ENCODE peak calls at places on chromosomes 16 and 17, in nine cellular contexts. One of them, this sample, is unnamed.

GRCh38 chr17:48209973-48210372 is 102.4 kb downstream of the SNX11 start:
- DNase-seq in HCT116: no peak
- DNase-seq in OCI-LY7: no peak
- DNase-seq in GM23338: no peak
- DNase-seq in GM23248: no peak
- DNase-seq in neural progenitor cell: no peak
- DNase-seq in PC-3: no peak
- DNase-seq in SK-N-SH: no peak
- DNase-seq in MM.1S: no peak
- DNase-seq in this sample: no peak

GRCh38 chr17:70365098-70365583 is 195.8 kb downstream of the KCNJ2 start:
- DNase-seq in HCT116: no peak
- DNase-seq in OCI-LY7: no peak
- DNase-seq in GM23338: no peak
- DNase-seq in GM23248: peak
- DNase-seq in neural progenitor cell: no peak
- DNase-seq in PC-3: no peak
- DNase-seq in SK-N-SH: no peak
- DNase-seq in MM.1S: no peak
- DNase-seq in this sample: peak

GRCh38 chr17:7588553-7589203 is 1.2 kb downstream of the SOX15 start:
- DNase-seq in HCT116: no peak
- DNase-seq in OCI-LY7: no peak
- DNase-seq in GM23338: peak
- DNase-seq in GM23248: peak
- DNase-seq in neural progenitor cell: no peak
- DNase-seq in PC-3: no peak
- DNase-seq in SK-N-SH: peak
- DNase-seq in MM.1S: no peak
- DNase-seq in this sample: no peak

GRCh38 chr16:9112166-9112843 is 20.9 kb downstream of the HAPSTR1 start:
- DNase-seq in HCT116: no peak
- DNase-seq in OCI-LY7: no peak
- DNase-seq in GM23338: no peak
- DNase-seq in GM23248: peak
- DNase-seq in neural progenitor cell: no peak
- DNase-seq in PC-3: no peak
- DNase-seq in SK-N-SH: no peak
- DNase-seq in MM.1S: no peak
- DNase-seq in this sample: no peak

GRCh38 chr17:62888148-62888547 is 77.9 kb upstream of the TANC2 start:
- DNase-seq in HCT116: no peak
- DNase-seq in OCI-LY7: no peak
- DNase-seq in GM23338: no peak
- DNase-seq in GM23248: no peak
- DNase-seq in neural progenitor cell: no peak
- DNase-seq in PC-3: peak
- DNase-seq in SK-N-SH: no peak
- DNase-seq in MM.1S: no peak
- DNase-seq in this sample: no peak

GRCh38 chr16:71499775-71500364 is 10.7 kb upstream of the ZNF19 start:
- DNase-seq in HCT116: peak
- DNase-seq in OCI-LY7: peak
- DNase-seq in GM23338: peak
- DNase-seq in GM23248: peak
- DNase-seq in neural progenitor cell: peak
- DNase-seq in PC-3: peak
- DNase-seq in SK-N-SH: peak
- DNase-seq in MM.1S: peak
- DNase-seq in this sample: peak

GRCh38 chr16:75559564-75560372 is 3.7 kb upstream of the TMEM231 start:
- DNase-seq in HCT116: no peak
- DNase-seq in OCI-LY7: no peak
- DNase-seq in GM23338: peak
- DNase-seq in GM23248: peak
- DNase-seq in neural progenitor cell: peak
- DNase-seq in PC-3: no peak
- DNase-seq in SK-N-SH: no peak
- DNase-seq in MM.1S: no peak
- DNase-seq in this sample: peak

GRCh38 chr17:76869209-76869877 is 1.1 kb downstream of the MGAT5B start:
- DNase-seq in HCT116: no peak
- DNase-seq in OCI-LY7: no peak
- DNase-seq in GM23338: peak
- DNase-seq in GM23248: no peak
- DNase-seq in neural progenitor cell: peak
- DNase-seq in PC-3: no peak
- DNase-seq in SK-N-SH: peak
- DNase-seq in MM.1S: no peak
- DNase-seq in this sample: no peak

GRCh38 chr17:76399175-76400172 is 15.1 kb downstream of the SPHK1 start:
- DNase-seq in HCT116: no peak
- DNase-seq in OCI-LY7: no peak
- DNase-seq in GM23338: no peak
- DNase-seq in GM23248: no peak
- DNase-seq in neural progenitor cell: no peak
- DNase-seq in PC-3: no peak
- DNase-seq in SK-N-SH: no peak
- DNase-seq in MM.1S: no peak
- DNase-seq in this sample: no peak

GRCh38 chr16:77191259-77191969 is 424 bp downstream of the MON1B start:
- DNase-seq in HCT116: no peak
- DNase-seq in OCI-LY7: peak
- DNase-seq in GM23338: no peak
- DNase-seq in GM23248: no peak
- DNase-seq in neural progenitor cell: peak
- DNase-seq in PC-3: no peak
- DNase-seq in SK-N-SH: peak
- DNase-seq in MM.1S: peak
- DNase-seq in this sample: peak

GRCh38 chr16:50635505-50636392 is 45.4 kb downstream of the SNX20 start:
- DNase-seq in HCT116: peak
- DNase-seq in OCI-LY7: peak
- DNase-seq in GM23338: peak
- DNase-seq in GM23248: no peak
- DNase-seq in neural progenitor cell: no peak
- DNase-seq in PC-3: no peak
- DNase-seq in SK-N-SH: peak
- DNase-seq in MM.1S: no peak
- DNase-seq in this sample: no peak

GRCh38 chr17:59812139-59812538 is 80.6 kb downstream of the TUBD1 start:
- DNase-seq in HCT116: no peak
- DNase-seq in OCI-LY7: no peak
- DNase-seq in GM23338: no peak
- DNase-seq in GM23248: no peak
- DNase-seq in neural progenitor cell: no peak
- DNase-seq in PC-3: no peak
- DNase-seq in SK-N-SH: no peak
- DNase-seq in MM.1S: no peak
- DNase-seq in this sample: no peak

GRCh38 chr17:49468827-49469385 is 26.2 kb upstream of the NGFR start:
- DNase-seq in HCT116: no peak
- DNase-seq in OCI-LY7: no peak
- DNase-seq in GM23338: no peak
- DNase-seq in GM23248: peak
- DNase-seq in neural progenitor cell: no peak
- DNase-seq in PC-3: no peak
- DNase-seq in SK-N-SH: no peak
- DNase-seq in MM.1S: no peak
- DNase-seq in this sample: no peak

GRCh38 chr17:53633856-53634255 is 188.9 kb upstream of the KIF2B start:
- DNase-seq in HCT116: no peak
- DNase-seq in OCI-LY7: no peak
- DNase-seq in GM23338: peak
- DNase-seq in GM23248: no peak
- DNase-seq in neural progenitor cell: no peak
- DNase-seq in PC-3: no peak
- DNase-seq in SK-N-SH: no peak
- DNase-seq in MM.1S: no peak
- DNase-seq in this sample: no peak

DNA sequence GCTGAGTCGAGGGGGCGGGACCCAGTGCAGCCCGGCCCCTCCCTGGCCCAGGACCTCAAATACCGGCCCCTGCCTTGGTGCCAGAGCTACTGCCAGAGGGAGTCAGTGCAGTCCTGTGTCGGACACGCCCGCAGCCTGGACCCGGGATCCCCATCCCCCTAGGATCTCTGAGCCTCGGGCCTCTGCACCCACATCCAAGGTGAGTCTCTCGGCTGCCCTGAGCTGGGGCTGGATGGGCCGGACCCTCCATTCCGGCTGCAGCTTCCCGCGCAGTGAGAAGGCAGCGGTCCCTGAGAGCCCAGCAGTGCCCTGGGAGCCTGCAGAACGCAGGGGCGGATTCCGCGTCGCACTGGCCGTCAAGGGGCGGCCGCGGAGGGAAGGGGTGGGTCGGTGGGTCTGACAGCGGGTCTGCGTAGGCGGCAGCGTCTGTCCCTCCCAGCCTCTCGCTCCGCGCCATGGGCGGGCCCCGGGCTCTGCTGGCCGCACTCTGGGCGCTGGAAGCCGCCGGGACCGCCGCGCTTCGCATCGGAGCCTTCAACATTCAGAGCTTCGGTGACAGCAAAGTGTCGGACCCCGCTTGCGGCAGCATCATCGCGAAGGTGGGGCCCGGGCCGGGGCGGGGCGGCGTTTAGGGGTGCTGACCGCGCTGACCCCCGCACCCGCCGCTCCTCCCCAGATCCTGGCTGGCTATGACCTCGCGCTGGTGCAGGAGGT is at the start of gene DNASE1L2:
- DNase-seq in HCT116: no peak
- DNase-seq in OCI-LY7: no peak
- DNase-seq in GM23338: peak
- DNase-seq in GM23248: peak
- DNase-seq in neural progenitor cell: peak
- DNase-seq in PC-3: peak
- DNase-seq in SK-N-SH: peak
- DNase-seq in MM.1S: no peak
- DNase-seq in this sample: peak
- TF ChIP-seq EZH2phosphoT487 in HCT116: no peak
- TF ChIP-seq EZH2phosphoT487 in OCI-LY7: no peak
- TF ChIP-seq EZH2phosphoT487 in GM23338: no peak
- TF ChIP-seq EZH2phosphoT487 in GM23248: no peak
- TF ChIP-seq EZH2phosphoT487 in neural progenitor cell: no peak
- TF ChIP-seq EZH2phosphoT487 in PC-3: no peak
- TF ChIP-seq EZH2phosphoT487 in SK-N-SH: no peak
- TF ChIP-seq EZH2phosphoT487 in MM.1S: no peak
- TF ChIP-seq EZH2phosphoT487 in this sample: peak

DNA sequence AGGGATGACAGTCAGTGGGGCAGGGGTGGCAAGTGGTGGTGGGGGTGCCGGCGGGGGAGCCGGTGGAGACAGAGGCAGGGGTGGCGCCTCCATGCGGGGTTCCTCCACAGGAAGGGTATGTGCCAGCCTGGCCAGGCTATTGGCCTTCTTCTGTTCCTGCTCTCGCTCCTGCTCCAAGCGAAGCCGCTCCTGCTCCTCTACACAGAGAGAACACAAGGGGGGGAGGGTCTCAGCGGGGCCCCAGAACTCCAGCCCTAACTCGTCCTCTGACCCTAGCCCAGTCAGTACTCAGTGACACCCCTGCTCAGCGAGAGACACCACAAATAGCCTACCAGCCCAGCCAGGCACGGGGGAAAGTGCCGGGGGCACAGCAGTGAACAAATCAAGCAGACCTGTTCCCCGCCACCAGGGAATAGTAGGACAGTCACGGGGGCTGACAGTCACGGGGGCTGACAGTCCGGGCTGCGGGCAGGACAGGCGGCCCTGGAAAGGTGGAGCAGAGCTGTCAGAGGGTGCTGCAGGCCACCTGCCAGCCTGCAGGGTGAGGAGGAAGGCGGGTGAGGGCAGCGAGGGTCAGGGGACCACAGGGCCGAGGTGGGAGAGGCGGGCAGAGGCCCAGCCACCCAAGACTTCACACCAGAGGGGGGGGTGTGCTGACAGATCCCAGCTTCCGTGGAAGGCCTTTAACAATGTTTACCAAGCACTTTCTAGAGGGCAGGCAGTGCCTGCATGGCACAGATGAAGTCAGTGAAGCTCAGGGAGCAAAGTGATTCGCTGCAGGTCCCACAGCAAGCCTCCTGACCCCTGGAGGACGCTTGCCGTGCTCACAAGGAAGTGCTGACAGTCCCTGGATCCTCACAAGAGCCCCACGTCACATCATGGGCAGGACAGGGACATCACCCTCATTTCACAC is 5.3 kb downstream of the MNT start:
- DNase-seq in HCT116: no peak
- DNase-seq in OCI-LY7: no peak
- DNase-seq in GM23338: no peak
- DNase-seq in GM23248: peak
- DNase-seq in neural progenitor cell: no peak
- DNase-seq in PC-3: peak
- DNase-seq in SK-N-SH: no peak
- DNase-seq in MM.1S: no peak
- DNase-seq in this sample: peak
- H3K4me3 ChIP-seq in HCT116: peak
- H3K4me3 ChIP-seq in OCI-LY7: no peak
- H3K4me3 ChIP-seq in GM23338: peak
- H3K4me3 ChIP-seq in GM23248: peak
- H3K4me3 ChIP-seq in neural progenitor cell: peak
- H3K4me3 ChIP-seq in PC-3: no peak
- H3K4me3 ChIP-seq in SK-N-SH: peak
- H3K4me3 ChIP-seq in MM.1S: no peak
- H3K4me3 ChIP-seq in this sample: no peak

GRCh38 chr16:80536246-80536645 is 4.5 kb upstream of the DYNLRB2 start:
- DNase-seq in HCT116: no peak
- DNase-seq in OCI-LY7: no peak
- DNase-seq in GM23338: no peak
- DNase-seq in GM23248: no peak
- DNase-seq in neural progenitor cell: no peak
- DNase-seq in PC-3: peak
- DNase-seq in SK-N-SH: no peak
- DNase-seq in MM.1S: no peak
- DNase-seq in this sample: no peak
- H3K4me2 ChIP-seq in HCT116: no peak
- H3K4me2 ChIP-seq in OCI-LY7: no peak
- H3K4me2 ChIP-seq in GM23338: no peak
- H3K4me2 ChIP-seq in GM23248: no peak
- H3K4me2 ChIP-seq in neural progenitor cell: no peak
- H3K4me2 ChIP-seq in PC-3: no peak
- H3K4me2 ChIP-seq in SK-N-SH: no peak
- H3K4me2 ChIP-seq in MM.1S: no peak
- H3K4me2 ChIP-seq in this sample: no peak

DNA sequence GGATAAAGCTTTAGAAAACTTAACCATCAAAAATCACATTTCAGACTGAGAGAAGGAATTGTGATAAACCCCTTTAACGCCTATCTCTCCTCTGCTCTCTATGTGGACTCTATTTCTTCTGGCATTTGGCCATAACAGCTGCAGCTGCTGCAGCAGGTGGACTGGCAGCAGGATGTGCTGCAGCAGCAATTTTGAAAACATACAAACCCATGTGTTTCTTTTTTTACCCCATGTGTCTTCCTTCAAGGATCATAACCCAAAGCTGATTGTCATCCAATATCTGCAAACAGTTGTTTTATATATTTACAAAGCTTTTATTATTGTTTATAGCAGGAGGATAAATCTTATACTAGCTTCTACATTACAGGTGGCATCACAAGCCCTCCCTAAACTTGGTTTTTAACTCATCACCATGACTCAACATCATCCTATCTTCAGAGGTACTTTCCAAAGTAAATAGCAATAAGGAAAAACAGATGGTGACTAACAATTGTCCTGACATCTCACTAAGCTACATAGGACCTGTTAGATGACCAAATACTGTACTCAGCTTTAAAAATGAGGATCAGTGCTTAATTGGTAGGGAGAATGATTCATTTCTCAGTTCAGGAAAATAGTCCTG is 14.5 kb upstream of the KRTAP9-2 start:
- DNase-seq in HCT116: peak
- DNase-seq in OCI-LY7: no peak
- DNase-seq in GM23338: no peak
- DNase-seq in GM23248: peak
- DNase-seq in neural progenitor cell: no peak
- DNase-seq in PC-3: peak
- DNase-seq in SK-N-SH: no peak
- DNase-seq in MM.1S: peak
- DNase-seq in this sample: no peak
- TF ChIP-seq EZH2phosphoT487 in HCT116: no peak
- TF ChIP-seq EZH2phosphoT487 in OCI-LY7: no peak
- TF ChIP-seq EZH2phosphoT487 in GM23338: no peak
- TF ChIP-seq EZH2phosphoT487 in GM23248: peak
- TF ChIP-seq EZH2phosphoT487 in neural progenitor cell: no peak
- TF ChIP-seq EZH2phosphoT487 in PC-3: no peak
- TF ChIP-seq EZH2phosphoT487 in SK-N-SH: no peak
- TF ChIP-seq EZH2phosphoT487 in MM.1S: no peak
- TF ChIP-seq EZH2phosphoT487 in this sample: no peak

This sample was measured in hepatocyte.